ENCODE peak calls at places on chromosome X, in four cellular contexts. One of them, this sample, is unnamed.

GRCh38 chrX:12988797-12989196 is 13.9 kb downstream of the TMSB4X start:
- DNase-seq in lung: peak
- DNase-seq in GM13976: no peak
- DNase-seq in glutamatergic neuron: no peak
- DNase-seq in this sample: no peak

GRCh38 chrX:11968991-11969390 is 169.3 kb upstream of the FRMPD4 start:
- DNase-seq in lung: no peak
- DNase-seq in GM13976: no peak
- DNase-seq in glutamatergic neuron: no peak
- DNase-seq in this sample: no peak

GRCh38 chrX:100048156-100048555 is 361.9 kb downstream of the PCDH19 start:
- DNase-seq in lung: no peak
- DNase-seq in GM13976: no peak
- DNase-seq in glutamatergic neuron: no peak
- DNase-seq in this sample: no peak

GRCh38 chrX:108171671-108172070 is 80.1 kb downstream of the ATG4A start:
- DNase-seq in lung: no peak
- DNase-seq in GM13976: no peak
- DNase-seq in glutamatergic neuron: no peak
- DNase-seq in this sample: no peak

GRCh38 chrX:96424007-96424406 is 260.6 kb upstream of the DIAPH2 start:
- DNase-seq in lung: no peak
- DNase-seq in GM13976: no peak
- DNase-seq in glutamatergic neuron: no peak
- DNase-seq in this sample: no peak

GRCh38 chrX:9786839-9787635 is 808 bp downstream of the SHROOM2 start:
- DNase-seq in lung: no peak
- DNase-seq in GM13976: no peak
- DNase-seq in glutamatergic neuron: no peak
- DNase-seq in this sample: no peak

GRCh38 chrX:154348646-154349358 is 25.6 kb downstream of the FLNA start:
- DNase-seq in lung: no peak
- DNase-seq in GM13976: no peak
- DNase-seq in glutamatergic neuron: peak
- DNase-seq in this sample: peak

GRCh38 chrX:19709812-19710518 is 177.4 kb downstream of the SH3KBP1 start:
- DNase-seq in lung: no peak
- DNase-seq in GM13976: no peak
- DNase-seq in glutamatergic neuron: no peak
- DNase-seq in this sample: no peak

GRCh38 chrX:97637289-97637688 is 753.6 kb downstream of the RPA4 start:
- DNase-seq in lung: no peak
- DNase-seq in GM13976: no peak
- DNase-seq in glutamatergic neuron: no peak
- DNase-seq in this sample: no peak

GRCh38 chrX:14942341-14942740 is 69.1 kb downstream of the MOSPD2 start:
- DNase-seq in lung: no peak
- DNase-seq in GM13976: no peak
- DNase-seq in glutamatergic neuron: no peak
- DNase-seq in this sample: no peak

GRCh38 chrX:84634201-84634782 is 132.0 kb upstream of the HDX start:
- DNase-seq in lung: no peak
- DNase-seq in GM13976: no peak
- DNase-seq in glutamatergic neuron: no peak
- DNase-seq in this sample: no peak

GRCh38 chrX:11427082-11428033 is 134.1 kb downstream of the AMELX start:
- DNase-seq in lung: no peak
- DNase-seq in GM13976: peak
- DNase-seq in glutamatergic neuron: peak
- DNase-seq in this sample: peak

GRCh38 chrX:3345281-3346081 is 971 bp downstream of the MXRA5 start:
- DNase-seq in lung: no peak
- DNase-seq in GM13976: no peak
- DNase-seq in glutamatergic neuron: peak
- DNase-seq in this sample: no peak

GRCh38 chrX:70479970-70480659 is 35.5 kb downstream of the DLG3 start:
- DNase-seq in lung: no peak
- DNase-seq in GM13976: no peak
- DNase-seq in glutamatergic neuron: no peak
- DNase-seq in this sample: no peak

GRCh38 chrX:39736219-39737211 is 361.2 kb downstream of the BCOR start:
- DNase-seq in lung: peak
- DNase-seq in GM13976: no peak
- DNase-seq in glutamatergic neuron: no peak
- DNase-seq in this sample: no peak

GRCh38 chrX:39642071-39642470 is 455.7 kb downstream of the BCOR start:
- DNase-seq in lung: no peak
- DNase-seq in GM13976: no peak
- DNase-seq in glutamatergic neuron: no peak
- DNase-seq in this sample: no peak

GRCh38 chrX:70231666-70232065 is 2.8 kb upstream of the AWAT1 start:
- DNase-seq in lung: no peak
- DNase-seq in GM13976: no peak
- DNase-seq in glutamatergic neuron: no peak
- DNase-seq in this sample: no peak

GRCh38 chrX:129791961-129792570 is 12.3 kb downstream of the SASH3 start:
- DNase-seq in lung: no peak
- DNase-seq in GM13976: no peak
- DNase-seq in glutamatergic neuron: no peak
- DNase-seq in this sample: no peak

GRCh38 chrX:37905436-37906147 is 58.2 kb upstream of the DYNLT3 start:
- DNase-seq in lung: no peak
- DNase-seq in GM13976: no peak
- DNase-seq in glutamatergic neuron: peak
- DNase-seq in this sample: peak

DNA sequence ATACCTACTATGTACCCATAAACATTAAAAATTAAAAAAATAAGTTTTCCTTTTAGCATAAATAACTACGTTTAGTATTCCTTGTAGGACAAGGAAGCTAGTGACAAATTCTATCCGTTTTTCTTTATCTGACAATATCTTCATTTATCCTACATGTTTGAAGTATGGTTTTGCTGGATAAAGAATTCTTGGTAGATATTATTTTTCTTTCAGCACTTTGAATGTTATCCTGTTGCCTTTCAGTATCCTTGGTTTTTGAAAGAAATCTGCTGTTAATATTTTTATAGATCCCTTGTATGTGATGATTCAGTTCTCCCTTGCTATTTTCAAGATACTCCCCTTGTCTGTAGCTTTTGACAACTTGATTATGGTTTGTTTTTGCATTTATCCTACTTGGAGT is 76.6 kb downstream of the CASK start:
- DNase-seq in lung: no peak
- DNase-seq in GM13976: no peak
- DNase-seq in glutamatergic neuron: no peak
- DNase-seq in this sample: no peak
- TF ChIP-seq CTCF in lung: no peak
- TF ChIP-seq CTCF in GM13976: no peak
- TF ChIP-seq CTCF in glutamatergic neuron: no peak
- TF ChIP-seq CTCF in this sample: no peak

DNA sequence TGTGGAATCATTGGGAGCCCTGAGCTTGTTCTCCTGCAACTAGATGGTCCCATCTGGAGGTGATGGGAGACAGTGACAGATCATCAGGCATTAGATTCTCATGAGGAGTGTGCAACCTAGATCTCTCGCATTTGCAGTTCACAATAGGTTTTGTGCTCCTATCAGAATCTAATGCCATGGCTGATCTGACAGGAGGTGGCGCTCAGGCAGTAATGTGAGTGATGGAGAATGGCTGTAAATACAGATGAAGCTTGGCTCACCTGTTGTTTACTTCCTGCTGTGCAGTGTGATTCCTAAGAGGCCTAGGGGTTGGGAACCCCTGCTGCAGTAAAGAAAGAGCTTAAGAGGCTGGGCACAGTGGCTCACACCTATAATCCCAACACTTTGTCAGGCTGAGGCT is 42.2 kb upstream of the PUDP start:
- DNase-seq in lung: no peak
- DNase-seq in GM13976: no peak
- DNase-seq in glutamatergic neuron: no peak
- DNase-seq in this sample: no peak
- TF ChIP-seq CTCF in lung: no peak
- TF ChIP-seq CTCF in GM13976: no peak
- TF ChIP-seq CTCF in glutamatergic neuron: no peak
- TF ChIP-seq CTCF in this sample: no peak

GRCh38 chrX:49846004-49846403 is 16.9 kb downstream of the PAGE4 start:
- DNase-seq in lung: no peak
- DNase-seq in GM13976: no peak
- DNase-seq in glutamatergic neuron: no peak
- DNase-seq in this sample: no peak

GRCh38 chrX:49842603-49843002 is 13.5 kb downstream of the PAGE4 start:
- DNase-seq in lung: no peak
- DNase-seq in GM13976: no peak
- DNase-seq in glutamatergic neuron: no peak
- DNase-seq in this sample: no peak

GRCh38 chrX:49838374-49838773 is 9.3 kb downstream of the PAGE4 start:
- DNase-seq in lung: no peak
- DNase-seq in GM13976: peak
- DNase-seq in glutamatergic neuron: peak
- DNase-seq in this sample: no peak

GRCh38 chrX:49844622-49845021 is 15.5 kb downstream of the PAGE4 start:
- DNase-seq in lung: no peak
- DNase-seq in GM13976: no peak
- DNase-seq in glutamatergic neuron: no peak
- DNase-seq in this sample: no peak

DNA sequence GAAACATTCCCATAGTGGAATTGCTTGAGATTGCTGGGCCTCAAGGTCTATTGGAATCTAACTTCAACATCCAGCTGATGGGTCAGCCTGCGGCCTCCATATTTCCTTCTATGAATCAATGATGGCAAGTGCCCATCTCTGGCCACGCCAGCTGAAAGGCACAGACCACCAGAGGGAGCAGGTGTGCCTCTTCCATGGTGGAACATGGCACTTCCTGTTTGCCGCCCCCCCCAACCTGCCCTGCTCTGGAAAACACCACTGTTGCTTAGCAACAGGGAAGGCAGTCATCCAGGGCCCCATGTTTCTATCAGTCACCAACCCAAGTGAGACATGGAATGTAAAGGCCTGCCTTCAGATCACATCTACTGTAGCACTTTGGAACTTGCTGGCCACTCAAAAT is 11.6 kb downstream of the PAGE4 start:
- DNase-seq in lung: peak
- DNase-seq in GM13976: peak
- DNase-seq in glutamatergic neuron: peak
- DNase-seq in this sample: no peak
- TF ChIP-seq CTCF in lung: peak
- TF ChIP-seq CTCF in GM13976: peak
- TF ChIP-seq CTCF in glutamatergic neuron: peak
- TF ChIP-seq CTCF in this sample: peak

DNA sequence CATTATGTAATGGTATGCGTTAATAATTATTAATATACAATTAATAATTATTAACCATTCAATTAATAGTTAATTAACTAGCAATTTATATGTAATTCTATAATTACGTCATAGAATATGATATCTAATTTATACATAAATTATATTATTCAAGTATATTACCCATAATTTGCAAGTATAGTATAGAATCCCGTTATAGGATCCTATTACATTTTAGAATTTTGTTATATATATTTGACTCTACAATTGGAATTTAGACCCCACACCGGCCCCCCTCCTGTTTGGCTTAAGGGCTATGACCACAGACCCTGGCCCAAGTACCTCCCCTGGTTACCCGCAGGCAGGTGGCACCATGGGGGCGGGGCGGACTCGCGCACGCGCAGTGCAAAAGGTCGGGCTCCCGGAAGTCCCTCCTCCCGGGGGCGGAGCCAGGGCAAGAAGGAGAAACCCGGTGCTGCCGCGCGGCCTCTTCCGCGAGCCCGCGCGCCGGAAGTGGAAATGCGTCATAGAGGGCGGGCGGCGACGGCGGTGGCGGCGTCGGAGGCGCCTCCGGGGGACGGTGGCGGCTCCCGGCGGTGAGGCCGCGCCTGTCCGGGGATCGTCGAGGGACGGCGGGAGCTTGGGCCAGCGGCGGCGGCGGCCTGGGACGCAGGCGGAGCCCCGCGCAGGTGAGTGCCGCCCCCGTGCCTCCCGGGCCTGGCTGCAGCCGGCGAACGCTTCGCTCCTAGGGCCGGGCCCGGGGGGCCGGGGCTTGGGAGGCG is at the start of gene AKAP17A:
- DNase-seq in lung: peak
- DNase-seq in GM13976: peak
- DNase-seq in glutamatergic neuron: peak
- DNase-seq in this sample: peak
- TF ChIP-seq CTCF in lung: no peak
- TF ChIP-seq CTCF in GM13976: peak
- TF ChIP-seq CTCF in glutamatergic neuron: no peak
- TF ChIP-seq CTCF in this sample: peak

GRCh38 chrX:109719262-109719661 is 13.8 kb downstream of the ACSL4 start:
- DNase-seq in lung: no peak
- DNase-seq in GM13976: no peak
- DNase-seq in glutamatergic neuron: no peak
- DNase-seq in this sample: no peak
- TF ChIP-seq CTCF in lung: no peak
- TF ChIP-seq CTCF in GM13976: peak
- TF ChIP-seq CTCF in glutamatergic neuron: no peak
- TF ChIP-seq CTCF in this sample: no peak

DNA sequence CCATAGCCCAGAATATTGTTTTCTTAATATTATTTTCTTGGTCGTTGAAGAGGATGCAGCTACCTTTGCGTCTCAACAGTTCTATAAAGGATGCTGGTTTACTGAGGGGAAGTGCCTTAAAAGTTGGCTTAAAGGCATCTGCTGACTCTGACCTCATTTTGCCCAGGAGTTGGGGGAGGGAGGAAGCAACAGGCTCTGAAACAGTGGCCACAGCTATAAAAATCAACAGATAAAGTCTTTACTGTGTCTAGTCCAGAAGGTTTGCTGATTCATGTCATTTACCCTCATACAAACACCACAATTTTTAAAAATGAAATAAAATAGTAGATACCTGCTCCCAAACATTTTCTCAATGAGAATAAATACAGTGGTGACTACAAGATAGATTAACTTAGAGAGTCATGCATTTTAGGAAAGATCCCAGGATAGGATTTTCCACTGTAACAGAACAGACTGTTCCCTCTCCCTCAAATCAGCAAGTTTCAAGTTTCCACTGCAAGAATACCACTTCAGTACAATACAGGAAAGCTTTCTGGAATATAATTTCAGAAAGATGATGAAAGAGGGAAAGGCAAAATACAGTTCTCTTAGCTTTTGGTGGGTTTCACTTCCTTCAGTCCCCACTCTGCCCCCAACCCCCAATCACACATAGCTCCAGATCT is 1.9 kb downstream of the PHKA1 start:
- DNase-seq in lung: no peak
- DNase-seq in GM13976: no peak
- DNase-seq in glutamatergic neuron: no peak
- DNase-seq in this sample: no peak
- TF ChIP-seq CTCF in lung: no peak
- TF ChIP-seq CTCF in GM13976: no peak
- TF ChIP-seq CTCF in glutamatergic neuron: no peak
- TF ChIP-seq CTCF in this sample: no peak